ENCODE peak calls at places on chromosome 5, in ten cellular contexts. E, A, Y, C, G, J, U, K, P and S are unnamed samples.

GRCh38 chr5:1401681-1402096 is 43.6 kb downstream of the SLC6A3 start:
- DNase-seq in E (no peak), A (no peak), Y (no peak), C (no peak), G (no peak), J (no peak), U (no peak), K (no peak), P (peak), S (no peak)

GRCh38 chr5:127136908-127137307 is 63.6 kb upstream of the C5orf63 start:
- DNase-seq in E (no peak), A (no peak), Y (no peak), C (no peak), G (no peak), J (no peak), U (no peak), K (no peak), P (no peak), S (no peak)

GRCh38 chr5:172345886-172346285 is 62.3 kb upstream of the UBTD2 start:
- DNase-seq in E (no peak), A (no peak), Y (no peak), C (no peak), G (no peak), J (no peak), U (no peak), K (no peak), P (no peak), S (no peak)

GRCh38 chr5:116411101-116411571 is 163.5 kb downstream of the SEMA6A start:
- DNase-seq in E (no peak), A (no peak), Y (no peak), C (no peak), G (peak), J (no peak), U (peak), K (no peak), P (no peak), S (no peak)

GRCh38 chr5:119274767-119275130 is 81.1 kb upstream of the TNFAIP8 start:
- DNase-seq in E (no peak), A (no peak), Y (no peak), C (no peak), G (no peak), J (no peak), U (no peak), K (no peak), P (no peak), S (no peak)

GRCh38 chr5:19519448-19519847 is 468.6 kb downstream of the CDH18 start:
- DNase-seq in E (no peak), A (no peak), Y (no peak), C (no peak), G (no peak), J (no peak), U (no peak), K (no peak), P (no peak), S (no peak)

GRCh38 chr5:99878830-99879229 is 656.3 kb upstream of the FAM174A start:
- DNase-seq in E (no peak), A (no peak), Y (no peak), C (no peak), G (no peak), J (no peak), U (no peak), K (no peak), P (no peak), S (no peak)

GRCh38 chr5:139975306-139975705 is 67.8 kb downstream of the NRG2 start:
- DNase-seq in E (no peak), A (no peak), Y (peak), C (no peak), G (no peak), J (no peak), U (no peak), K (no peak), P (no peak), S (no peak)

GRCh38 chr5:131783357-131783756 is 13.5 kb downstream of the FNIP1 start:
- DNase-seq in E (no peak), A (no peak), Y (no peak), C (no peak), G (no peak), J (no peak), U (no peak), K (no peak), P (no peak), S (no peak)

GRCh38 chr5:98179791-98180755 is 593.4 kb upstream of the RGMB start:
- DNase-seq in E (no peak), A (no peak), Y (no peak), C (no peak), G (no peak), J (no peak), U (no peak), K (no peak), P (no peak), S (no peak)

GRCh38 chr5:151219789-151220188 is 4.1 kb downstream of the CCDC69 start:
- DNase-seq in E (no peak), A (no peak), Y (no peak), C (no peak), G (no peak), J (no peak), U (no peak), K (no peak), P (no peak), S (no peak)

GRCh38 chr5:160635046-160635445 is 213.4 kb downstream of the PTTG1 start:
- DNase-seq in E (no peak), A (no peak), Y (no peak), C (no peak), G (no peak), J (peak), U (no peak), K (no peak), P (no peak), S (no peak)

GRCh38 chr5:150159741-150160179 is 4.1 kb upstream of the PDGFRB start:
- DNase-seq in E (no peak), A (no peak), Y (no peak), C (no peak), G (no peak), J (no peak), U (peak), K (no peak), P (peak), S (no peak)

GRCh38 chr5:31186672-31187267 is 6.7 kb upstream of the CDH6 start:
- DNase-seq in E (peak), A (no peak), Y (no peak), C (no peak), G (no peak), J (no peak), U (no peak), K (no peak), P (peak), S (no peak)

GRCh38 chr5:71703941-71704340 is 15.1 kb upstream of the CARTPT start:
- DNase-seq in E (no peak), A (no peak), Y (no peak), C (no peak), G (no peak), J (no peak), U (no peak), K (no peak), P (no peak), S (no peak)

GRCh38 chr5:111853748-111854147 is 96.8 kb upstream of the NREP start:
- DNase-seq in E (no peak), A (no peak), Y (no peak), C (no peak), G (no peak), J (no peak), U (no peak), K (no peak), P (no peak), S (no peak)

GRCh38 chr5:1318659-1319251 is 23.9 kb upstream of the TERT start:
- DNase-seq in E (no peak), A (peak), Y (no peak), C (no peak), G (peak), J (peak), U (no peak), K (no peak), P (no peak), S (no peak)

GRCh38 chr5:153749941-153750340 is 259.5 kb downstream of the GRIA1 start:
- DNase-seq in E (no peak), A (no peak), Y (no peak), C (no peak), G (no peak), J (no peak), U (no peak), K (no peak), P (no peak), S (no peak)

GRCh38 chr5:137714931-137715330 is 21.0 kb downstream of the KLHL3 start:
- DNase-seq in E (no peak), A (no peak), Y (no peak), C (no peak), G (no peak), J (no peak), U (no peak), K (no peak), P (no peak), S (no peak)

GRCh38 chr5:160434022-160434531 is 12.4 kb downstream of the PTTG1 start:
- DNase-seq in E (no peak), A (no peak), Y (no peak), C (no peak), G (no peak), J (no peak), U (no peak), K (no peak), P (no peak), S (no peak)

GRCh38 chr5:10645146-10645545 is 81.3 kb downstream of the ANKRD33B start:
- DNase-seq in E (no peak), A (no peak), Y (no peak), C (peak), G (no peak), J (no peak), U (no peak), K (no peak), P (no peak), S (no peak)

GRCh38 chr5:103624035-103624461 is 61.5 kb upstream of the NUDT12 start:
- DNase-seq in E (no peak), A (no peak), Y (no peak), C (no peak), G (no peak), J (no peak), U (no peak), K (no peak), P (no peak), S (no peak)

GRCh38 chr5:54323462-54323861 is 13.1 kb upstream of the ARL15 start:
- DNase-seq in E (no peak), A (no peak), Y (no peak), C (no peak), G (no peak), J (no peak), U (no peak), K (no peak), P (no peak), S (no peak)

GRCh38 chr5:167578977-167579700 is 712.3 kb upstream of the WWC1 start:
- DNase-seq in E (no peak), A (no peak), Y (no peak), C (no peak), G (no peak), J (no peak), U (no peak), K (no peak), P (no peak), S (no peak)

DNA sequence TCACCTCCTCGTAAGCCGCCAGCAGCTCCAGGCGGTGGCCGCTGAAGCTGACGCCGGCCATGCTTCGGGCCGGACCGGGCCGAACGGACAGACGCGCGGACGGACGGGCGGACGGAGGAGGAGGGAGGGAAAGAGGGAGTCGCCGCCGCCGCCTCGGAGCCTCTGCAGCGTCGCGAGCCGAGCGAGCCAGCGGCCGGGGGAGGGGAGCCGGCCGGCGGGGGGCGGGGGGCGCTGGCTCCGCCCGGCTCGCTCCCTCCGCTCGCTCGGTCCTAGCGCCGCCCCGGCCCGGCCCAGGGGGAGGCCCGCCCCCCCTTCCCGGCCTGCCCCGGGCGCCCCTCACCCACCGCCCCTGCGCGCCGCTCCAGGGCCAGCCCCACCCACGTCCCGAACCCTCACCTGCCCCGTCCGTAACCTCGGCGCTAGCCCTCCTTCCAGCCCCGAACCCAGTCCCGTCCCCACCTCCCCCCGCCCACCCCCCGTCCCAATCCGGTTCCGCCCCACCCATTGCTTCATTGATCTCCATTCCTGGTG is at the start of gene DBN1:
- DNase-seq in E (peak), A (no peak), Y (peak), C (peak), G (peak), J (peak), U (peak), K (no peak), P (peak), S (no peak)
- TF ChIP-seq EP300 in E (no peak), A (no peak), Y (no peak), C (no peak), G (no peak), J (no peak), U (no peak), K (no peak), P (no peak), S (no peak)

GRCh38 chr5:64635056-64635686 is 55.1 kb upstream of the SHISAL2B start:
- DNase-seq in E (peak), A (no peak), Y (no peak), C (no peak), G (no peak), J (no peak), U (no peak), K (no peak), P (peak), S (no peak)
- TF ChIP-seq EP300 in E (no peak), A (no peak), Y (no peak), C (no peak), G (no peak), J (no peak), U (no peak), K (no peak), P (no peak), S (no peak)

GRCh38 chr5:143896981-143897380 is 85.0 kb downstream of the HMHB1 start:
- DNase-seq in E (no peak), A (no peak), Y (no peak), C (no peak), G (no peak), J (no peak), U (no peak), K (no peak), P (no peak), S (no peak)
- TF ChIP-seq EP300 in E (no peak), A (no peak), Y (no peak), C (no peak), G (no peak), J (no peak), U (no peak), K (no peak), P (no peak), S (no peak)

DNA sequence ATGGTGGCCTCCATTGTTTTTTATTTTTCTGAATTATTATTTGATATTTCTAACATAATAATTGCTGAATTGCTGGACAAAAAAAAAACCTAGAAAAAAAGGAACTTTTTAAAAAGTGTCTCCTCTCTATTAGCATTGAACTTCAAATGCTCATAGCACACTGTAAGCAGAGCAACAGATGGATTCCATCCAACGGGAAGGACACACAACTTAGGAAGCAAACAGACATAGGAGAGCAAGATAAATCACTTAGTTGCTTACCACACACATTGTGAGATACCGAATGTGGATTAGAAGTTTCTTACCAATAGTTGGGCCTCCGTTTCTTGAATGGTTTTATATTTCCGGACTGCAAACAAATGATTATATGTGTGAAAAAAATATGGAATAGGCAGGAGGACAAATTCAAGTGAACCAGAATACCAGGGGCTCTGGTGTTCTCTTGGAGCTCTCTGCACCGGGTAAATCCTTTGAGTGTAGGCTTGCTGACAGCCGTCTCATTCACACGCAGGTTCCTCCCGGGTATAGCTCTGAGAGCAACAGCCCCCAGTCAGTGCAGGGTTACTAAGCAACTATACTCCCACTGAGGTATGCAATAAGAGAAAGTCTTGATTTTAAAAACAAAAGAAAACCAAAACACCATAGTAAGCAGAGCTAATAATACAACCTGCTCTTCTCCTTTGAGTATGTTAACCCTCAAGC is 217.6 kb downstream of the TMEM167A start:
- DNase-seq in E (no peak), A (no peak), Y (no peak), C (no peak), G (no peak), J (no peak), U (no peak), K (no peak), P (no peak), S (no peak)
- TF ChIP-seq EP300 in E (no peak), A (no peak), Y (no peak), C (no peak), G (no peak), J (no peak), U (no peak), K (no peak), P (no peak), S (no peak)

DNA sequence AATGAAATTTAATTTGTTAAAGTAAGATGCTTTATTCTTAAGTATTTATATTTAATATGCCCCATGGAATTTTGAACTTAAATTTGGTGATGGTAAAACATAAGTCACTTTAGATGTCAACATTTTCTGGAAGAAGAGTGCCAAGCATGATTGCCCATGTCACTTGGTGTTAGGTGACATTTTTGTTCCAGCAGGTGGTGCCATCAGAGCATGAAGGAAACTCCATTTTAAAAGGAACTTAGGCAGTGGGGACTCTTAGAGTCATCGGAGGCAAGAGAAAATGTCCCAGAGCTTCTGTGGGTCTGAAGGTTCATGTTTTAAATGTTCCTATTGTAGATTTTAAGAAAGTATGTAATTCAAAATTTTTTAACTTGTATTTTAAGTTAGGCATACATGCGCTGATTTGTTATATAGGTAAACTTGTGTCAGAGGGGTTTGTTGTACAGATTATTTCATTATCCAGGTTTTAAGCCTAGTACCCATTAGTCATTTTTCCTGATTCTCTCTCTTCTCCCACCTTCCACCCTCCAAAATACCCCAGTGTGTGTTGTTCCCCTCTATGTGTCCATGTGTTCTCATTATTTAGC is 789.3 kb downstream of the SEMA5A start:
- DNase-seq in E (no peak), A (no peak), Y (no peak), C (no peak), G (no peak), J (peak), U (no peak), K (no peak), P (peak), S (no peak)
- TF ChIP-seq EP300 in E (no peak), A (no peak), Y (no peak), C (no peak), G (no peak), J (no peak), U (no peak), K (no peak), P (no peak), S (no peak)